ENCODE peak calls at places on chromosome 14, in eight cellular contexts. S, N, R, P, F, M, V and I are unnamed samples. For H3K36me3, the result is how much of the 10 kb centered on the place peaks cover.

GRCh38 chr14:64745511-64746041 is 41.4 kb downstream of the PLEKHG3 start:
- DNase-seq in S (no peak), N (no peak), R (no peak), P (no peak), F (no peak), M (no peak), V (no peak), I (peak)

GRCh38 chr14:99435327-99435726 is 45.3 kb downstream of the SETD3 start:
- DNase-seq in S (no peak), N (no peak), R (no peak), P (no peak), F (no peak), M (no peak), V (no peak), I (no peak)

GRCh38 chr14:64766430-64767151 is 62.4 kb downstream of the PLEKHG3 start:
- DNase-seq in S (no peak), N (peak), R (no peak), P (no peak), F (no peak), M (no peak), V (no peak), I (peak)

GRCh38 chr14:67551940-67552339 is 18.9 kb downstream of the PLEKHH1 start:
- DNase-seq in S (no peak), N (no peak), R (no peak), P (no peak), F (no peak), M (no peak), V (no peak), I (no peak)

GRCh38 chr14:49194067-49194466 is 392.1 kb downstream of the RPS29 start:
- DNase-seq in S (no peak), N (no peak), R (no peak), P (peak), F (peak), M (no peak), V (no peak), I (no peak)

GRCh38 chr14:95025941-95026340 is 131.4 kb downstream of the DICER1 start:
- DNase-seq in S (no peak), N (peak), R (no peak), P (peak), F (no peak), M (no peak), V (no peak), I (no peak)

GRCh38 chr14:29548948-29549370 is 378.7 kb downstream of the PRKD1 start:
- DNase-seq in S (peak), N (no peak), R (no peak), P (no peak), F (no peak), M (peak), V (no peak), I (no peak)

GRCh38 chr14:60637490-60638452 is 11.5 kb downstream of the SIX1 start:
- DNase-seq in S (peak), N (no peak), R (peak), P (no peak), F (no peak), M (no peak), V (no peak), I (peak)

DNA sequence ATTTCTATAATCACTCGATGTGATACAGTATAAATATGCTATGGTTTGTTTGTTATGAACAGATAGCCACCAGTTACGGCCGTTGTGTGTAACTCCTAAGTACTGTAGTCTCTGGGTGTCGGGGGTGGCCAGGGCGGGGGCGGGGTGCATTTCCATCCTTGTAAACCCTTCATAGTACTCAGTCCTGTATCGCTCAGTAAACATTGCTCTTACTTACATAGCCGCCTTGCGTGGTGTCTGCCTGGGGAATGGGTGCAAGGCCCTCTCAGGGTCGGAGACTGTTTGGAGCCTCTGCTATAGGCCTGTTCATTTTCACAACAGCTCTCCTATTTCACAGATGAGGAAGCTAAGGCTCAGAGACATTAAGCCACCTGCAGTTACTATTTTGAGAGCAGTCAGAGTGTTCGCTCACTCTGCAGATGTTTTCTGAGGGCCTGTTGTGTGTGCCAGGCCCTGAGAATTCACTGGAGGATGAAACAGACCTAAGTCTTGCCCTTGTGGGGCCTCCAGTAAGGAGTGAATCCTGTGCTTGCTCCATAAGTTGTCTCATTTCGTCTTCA is 42.5 kb downstream of the JDP2 start:
- DNase-seq in S (no peak), N (peak), R (no peak), P (no peak), F (peak), M (no peak), V (no peak), I (no peak)
- H3K36me3 ChIP-seq in S (under half), N (half or more), R (under half), P (under half), F (half or more), M (under half), V (under half), I (under half)

GRCh38 chr14:103096387-103096786 is 1.9 kb downstream of the EXOC3L4 start:
- DNase-seq in S (no peak), N (no peak), R (no peak), P (no peak), F (no peak), M (no peak), V (no peak), I (no peak)

GRCh38 chr14:103093856-103094405 is 594 bp upstream of the EXOC3L4 start:
- DNase-seq in S (no peak), N (no peak), R (no peak), P (no peak), F (no peak), M (no peak), V (no peak), I (no peak)

GRCh38 chr14:103091883-103092222 is 2.7 kb upstream of the EXOC3L4 start:
- DNase-seq in S (no peak), N (no peak), R (no peak), P (no peak), F (no peak), M (no peak), V (no peak), I (no peak)

GRCh38 chr14:103095210-103095778 is 769 bp downstream of the EXOC3L4 start:
- DNase-seq in S (no peak), N (no peak), R (no peak), P (no peak), F (no peak), M (no peak), V (no peak), I (no peak)

GRCh38 chr14:103094406-103095209 is at the start of gene EXOC3L4:
- DNase-seq in S (no peak), N (no peak), R (no peak), P (no peak), F (no peak), M (no peak), V (no peak), I (no peak)
- TF ChIP-seq CTCF in S (no peak), N (no peak), R (no peak), P (no peak), F (no peak), M (no peak), V (no peak), I (no peak)

DNA sequence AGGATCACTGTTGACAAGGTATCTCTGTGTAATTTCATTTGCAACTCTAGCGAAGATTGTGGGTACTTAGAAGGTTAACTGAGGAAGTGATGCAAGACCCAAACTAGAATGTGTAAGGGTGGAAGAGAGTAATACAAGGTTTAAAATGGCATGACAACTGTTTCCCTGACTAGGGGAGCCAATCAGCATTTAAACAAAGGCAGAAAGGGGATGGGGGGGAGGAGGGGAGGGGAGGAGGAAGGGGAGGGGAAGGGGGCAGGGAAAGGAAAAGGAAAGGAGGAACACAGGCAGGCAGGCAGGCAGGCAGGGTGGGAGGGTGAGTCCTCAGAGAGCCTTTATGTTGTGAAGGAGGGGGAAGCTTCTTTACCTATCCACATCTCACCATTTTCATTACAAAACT is 31.1 kb downstream of the NRDE2 start:
- DNase-seq in S (no peak), N (no peak), R (no peak), P (no peak), F (no peak), M (no peak), V (no peak), I (no peak)
- H3K36me3 ChIP-seq in S (under half), N (under half), R (under half), P (under half), F (half or more), M (under half), V (under half), I (half or more)

DNA sequence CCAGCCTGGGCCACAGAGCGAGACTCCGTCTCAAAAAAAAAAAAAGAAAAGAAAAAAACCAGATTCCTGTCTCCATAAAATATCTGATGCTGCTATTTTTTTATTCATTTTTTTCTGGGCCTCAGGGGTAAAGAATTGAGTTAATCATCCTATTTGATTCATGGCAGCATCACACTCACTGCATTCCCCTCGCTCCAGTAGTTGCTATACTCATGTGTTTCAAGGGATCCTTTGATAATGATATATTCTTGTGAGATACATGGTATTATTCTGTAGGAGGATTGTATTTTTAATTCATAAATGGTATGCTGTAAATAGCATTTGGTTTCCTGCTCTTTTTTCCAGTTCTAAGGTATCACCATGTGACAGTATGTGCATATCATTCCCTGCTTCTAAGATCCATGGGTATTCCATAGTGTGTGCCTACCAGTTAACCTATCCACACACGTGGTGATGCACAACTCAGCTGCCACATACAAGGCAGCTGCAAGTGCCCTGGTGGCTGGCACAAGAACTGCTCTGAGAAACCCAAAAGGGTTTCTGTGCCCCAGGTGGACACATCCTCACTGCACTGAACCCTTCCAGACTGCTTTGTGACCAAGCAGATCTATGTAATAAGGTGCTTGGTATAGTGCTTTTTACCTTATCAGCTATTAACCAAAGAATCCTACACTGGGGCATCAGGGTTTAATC is 74.7 kb downstream of the ZFP36L1 start:
- DNase-seq in S (no peak), N (no peak), R (no peak), P (no peak), F (no peak), M (no peak), V (no peak), I (peak)
- TF ChIP-seq CTCF in S (peak), N (no peak), R (no peak), P (no peak), F (peak), M (no peak), V (no peak), I (peak)

GRCh38 chr14:39582028-39582654 is 149.9 kb upstream of the FBXO33 start:
- DNase-seq in S (no peak), N (no peak), R (no peak), P (no peak), F (no peak), M (no peak), V (no peak), I (no peak)
- H3K36me3 ChIP-seq in S (under half), N (under half), R (under half), P (under half), F (under half), M (under half), V (under half), I (under half)